ENCODE peak calls at places on chromosomes 16 and 17, in six cellular contexts. X is CD8-positive, alpha-beta memory T cell; W is fibroblast of mammary gland; Y is AG04449; A is thoracic aorta; O is PC-9. I is an unnamed sample.

GRCh38 chr17:6779411-6779810 is 3.4 kb downstream of the FBXO39 start:
- DNase-seq in X (no peak), W (no peak), Y (no peak), A (no peak), O (peak), I (no peak)

GRCh38 chr17:47670064-47670463 is 20.3 kb downstream of the KPNB1 start:
- DNase-seq in X (no peak), W (no peak), Y (no peak), A (no peak), O (no peak), I (no peak)

GRCh38 chr16:87821346-87822001 is 47.8 kb downstream of the SLC7A5 start:
- DNase-seq in X (no peak), W (no peak), Y (no peak), A (no peak), O (no peak), I (no peak)

GRCh38 chr17:82962163-82962720 is 117.2 kb upstream of the METRNL start:
- DNase-seq in X (no peak), W (peak), Y (no peak), A (no peak), O (no peak), I (no peak)

GRCh38 chr17:42878123-42878880 is 22.3 kb upstream of the G6PC1 start:
- DNase-seq in X (no peak), W (no peak), Y (no peak), A (no peak), O (peak), I (no peak)

GRCh38 chr16:60651351-60651750 is 1384.9 kb downstream of the CDH8 start:
- DNase-seq in X (no peak), W (no peak), Y (no peak), A (no peak), O (no peak), I (no peak)

GRCh38 chr17:77736721-77737120 is 221.8 kb upstream of the TNRC6C start:
- DNase-seq in X (no peak), W (no peak), Y (no peak), A (no peak), O (no peak), I (no peak)

GRCh38 chr17:18141210-18141803 is 32.8 kb downstream of the MYO15A start:
- DNase-seq in X (no peak), W (peak), Y (no peak), A (no peak), O (no peak), I (peak)

GRCh38 chr17:5583426-5584382 is 605 bp downstream of the NLRP1 start:
- DNase-seq in X (no peak), W (peak), Y (no peak), A (no peak), O (no peak), I (no peak)

GRCh38 chr17:62761884-62762283 is 46.2 kb downstream of the MARCHF10 start:
- DNase-seq in X (no peak), W (no peak), Y (no peak), A (no peak), O (peak), I (no peak)

GRCh38 chr17:64051153-64051552 is 30.7 kb upstream of the ICAM2 start:
- DNase-seq in X (no peak), W (no peak), Y (no peak), A (no peak), O (no peak), I (no peak)

GRCh38 chr17:43784628-43785101 is 4.4 kb downstream of the CFAP97D1 start:
- DNase-seq in X (no peak), W (peak), Y (peak), A (no peak), O (no peak), I (peak)

GRCh38 chr17:33234930-33235685 is 58.0 kb downstream of the ASIC2 start:
- DNase-seq in X (no peak), W (peak), Y (peak), A (peak), O (no peak), I (peak)

GRCh38 chr17:55005520-55005919 is 37.0 kb downstream of the STXBP4 start:
- DNase-seq in X (no peak), W (peak), Y (no peak), A (no peak), O (no peak), I (peak)

GRCh38 chr16:56640076-56640475 is 1.6 kb downstream of the MT1A start:
- DNase-seq in X (no peak), W (no peak), Y (no peak), A (no peak), O (peak), I (no peak)

GRCh38 chr17:77141846-77142449 is 1.2 kb downstream of the SEC14L1 start:
- DNase-seq in X (no peak), W (no peak), Y (no peak), A (no peak), O (peak), I (no peak)

GRCh38 chr16:46918905-46919792 is 35.0 kb downstream of the GPT2 start:
- DNase-seq in X (no peak), W (no peak), Y (no peak), A (no peak), O (no peak), I (no peak)

GRCh38 chr16:67545665-67546024 is 16.7 kb upstream of the CTCF start:
- DNase-seq in X (no peak), W (no peak), Y (no peak), A (no peak), O (no peak), I (no peak)

GRCh38 chr16:89495121-89495520 is 4.8 kb upstream of the ANKRD11 start:
- DNase-seq in X (no peak), W (peak), Y (no peak), A (no peak), O (no peak), I (peak)

GRCh38 chr16:26382607-26383006 is 684.1 kb upstream of the C16orf82 start:
- DNase-seq in X (no peak), W (no peak), Y (no peak), A (no peak), O (no peak), I (no peak)

DNA sequence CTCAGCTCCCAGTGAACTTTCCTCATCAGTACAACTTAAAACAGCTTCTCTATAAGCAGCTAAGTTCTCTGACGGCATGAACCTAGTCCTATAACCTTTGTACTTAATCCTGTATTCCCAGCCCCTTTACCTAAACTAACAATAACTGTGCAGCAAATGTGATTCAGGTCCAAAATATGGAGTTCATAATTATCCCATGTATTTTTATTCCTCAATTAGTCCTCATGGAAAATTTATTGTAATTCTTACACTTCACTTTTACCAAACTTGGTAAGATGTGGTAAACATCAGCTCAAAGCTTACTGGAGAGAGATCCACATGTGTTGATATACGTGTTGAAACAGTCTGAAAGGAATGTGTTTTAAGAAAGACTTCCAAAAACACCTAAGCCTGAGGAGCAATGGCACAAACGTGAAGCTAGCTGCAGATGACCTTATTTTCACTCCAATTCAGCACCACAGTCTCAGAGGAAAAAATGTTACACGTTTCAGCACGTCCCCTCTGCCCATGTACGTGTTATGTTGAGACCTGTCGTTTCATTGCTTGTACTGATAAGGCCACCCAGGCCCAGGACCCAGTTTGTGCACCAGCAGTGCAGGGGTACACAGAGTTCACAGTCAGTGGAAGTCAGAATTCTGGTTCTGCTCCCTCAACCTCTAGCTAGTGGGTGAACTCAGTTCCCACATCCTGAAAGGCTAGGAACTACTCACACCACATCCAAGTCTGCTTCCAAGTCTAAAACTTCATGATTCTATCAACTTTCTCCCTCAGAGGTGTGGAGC is 7.1 kb downstream of the USP31 start:
- DNase-seq in X (no peak), W (no peak), Y (no peak), A (no peak), O (no peak), I (no peak)
- H3K4me3 ChIP-seq in X (no peak), W (no peak), Y (no peak), A (peak), O (no peak), I (no peak)

DNA sequence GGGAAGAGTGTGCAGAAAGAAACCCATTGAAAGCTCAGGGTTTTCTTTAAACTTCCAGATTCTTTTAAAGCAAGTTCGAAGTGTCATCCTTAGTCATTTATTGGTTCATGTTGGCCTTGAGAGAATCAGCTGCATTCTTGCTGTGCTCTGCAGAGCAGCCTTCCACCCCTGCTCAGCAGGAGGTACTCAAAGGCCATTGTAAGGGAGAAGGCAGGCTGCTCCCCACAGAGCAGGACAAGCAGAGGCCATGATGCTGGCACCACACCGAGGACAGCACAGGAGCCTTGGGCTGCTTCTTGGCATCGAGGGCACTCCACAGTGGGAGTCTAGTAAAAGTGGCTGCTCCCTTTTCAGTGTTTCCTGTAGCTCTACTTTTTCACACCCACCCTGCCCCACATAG is 29.6 kb downstream of the NMT1 start:
- DNase-seq in X (peak), W (no peak), Y (no peak), A (no peak), O (no peak), I (no peak)
- H3K4me3 ChIP-seq in X (no peak), W (no peak), Y (no peak), A (no peak), O (no peak), I (no peak)

DNA sequence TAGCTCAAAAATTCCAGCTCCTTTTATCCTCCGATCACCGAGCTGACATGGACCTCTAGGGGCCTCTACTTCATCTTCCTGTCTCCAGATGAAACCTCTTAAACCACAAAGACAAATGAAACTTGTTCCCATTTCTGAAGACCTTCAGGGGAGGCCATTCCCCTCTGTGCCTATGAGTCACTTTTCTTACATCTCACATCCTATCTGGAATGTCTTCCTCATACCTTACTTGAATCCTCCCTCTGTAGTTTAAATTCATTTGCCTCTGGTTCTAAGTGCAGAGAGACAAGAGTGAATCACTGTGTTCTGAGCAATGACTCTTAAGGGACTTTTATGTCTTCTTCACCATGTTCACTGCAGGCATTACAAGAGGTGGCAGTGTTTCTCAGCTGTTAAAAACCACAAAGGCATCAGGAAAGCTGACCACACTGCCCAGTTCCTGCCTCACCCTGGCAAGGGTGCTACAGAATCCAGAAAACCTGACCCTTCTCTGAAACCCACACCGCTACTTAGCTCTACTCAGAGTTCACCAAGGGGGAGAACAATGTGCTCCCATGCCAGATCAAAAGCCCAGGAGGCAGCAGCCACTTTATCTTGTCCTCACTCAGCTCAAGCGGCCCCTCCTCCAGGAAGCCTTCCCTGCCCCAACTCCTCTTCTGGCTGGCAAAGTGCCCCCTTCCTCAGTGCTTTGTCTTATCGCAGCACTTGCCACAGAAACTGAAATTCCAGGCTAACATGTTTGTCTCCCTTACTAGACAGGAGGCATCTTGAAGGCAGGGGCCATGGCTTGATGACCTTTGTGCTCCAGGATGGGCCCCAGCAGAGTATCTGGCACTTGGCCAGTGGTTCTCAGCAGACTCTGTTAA is 6.4 kb downstream of the CUEDC1 start:
- DNase-seq in X (no peak), W (peak), Y (peak), A (no peak), O (peak), I (peak)
- H3K4me3 ChIP-seq in X (no peak), W (no peak), Y (peak), A (no peak), O (peak), I (no peak)

DNA sequence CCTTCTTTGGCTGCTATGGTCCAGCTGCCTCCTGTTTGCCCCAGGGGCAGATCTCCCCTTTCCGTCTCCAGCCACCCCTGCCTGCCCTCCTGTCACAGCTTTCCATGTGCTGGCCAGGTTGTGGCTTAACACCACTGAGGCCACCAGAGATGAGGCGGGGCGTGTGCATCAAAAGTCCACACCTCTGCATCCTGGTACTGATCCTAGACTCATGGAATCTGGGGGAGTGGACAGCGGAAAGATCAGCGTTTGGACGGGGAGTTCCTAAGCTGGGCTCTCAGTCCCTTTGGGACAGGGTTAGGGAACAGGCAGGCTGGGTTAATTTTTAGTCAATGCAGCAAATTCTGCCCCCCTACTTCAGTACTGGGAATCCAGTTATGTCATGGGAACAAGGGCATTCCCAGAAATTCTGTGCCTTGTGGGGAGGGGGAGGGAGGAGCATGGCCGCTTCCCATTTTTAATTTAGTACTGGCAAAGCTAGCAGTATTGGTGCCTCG is 3.9 kb downstream of the IGFBP4 start:
- DNase-seq in X (no peak), W (peak), Y (no peak), A (no peak), O (no peak), I (no peak)
- H3K4me3 ChIP-seq in X (no peak), W (peak), Y (peak), A (peak), O (no peak), I (peak)

GRCh38 chr17:34637041-34637547 is 57.7 kb downstream of the TMEM132E start:
- DNase-seq in X (no peak), W (no peak), Y (no peak), A (no peak), O (no peak), I (no peak)
- H3K4me3 ChIP-seq in X (peak), W (no peak), Y (no peak), A (peak), O (no peak), I (no peak)

GRCh38 chr17:60151355-60151754 is 1.6 kb downstream of the CA4 start:
- DNase-seq in X (no peak), W (no peak), Y (no peak), A (no peak), O (no peak), I (no peak)

GRCh38 chr17:60147553-60148241 is 2.1 kb upstream of the CA4 start:
- DNase-seq in X (no peak), W (no peak), Y (no peak), A (no peak), O (no peak), I (no peak)

GRCh38 chr17:60148300-60148838 is 1.4 kb upstream of the CA4 start:
- DNase-seq in X (no peak), W (no peak), Y (no peak), A (no peak), O (no peak), I (no peak)

GRCh38 chr17:60146206-60146605 is 3.6 kb upstream of the CA4 start:
- DNase-seq in X (no peak), W (no peak), Y (no peak), A (no peak), O (no peak), I (no peak)

GRCh38 chr17:60149691-60150582 is at the start of gene CA4:
- DNase-seq in X (no peak), W (no peak), Y (no peak), A (no peak), O (no peak), I (no peak)
- H3K4me3 ChIP-seq in X (no peak), W (no peak), Y (no peak), A (peak), O (no peak), I (no peak)